ENCODE peak calls at places on chromosomes 6 and 20, in seven cellular contexts. One of them, this sample, is unnamed.

GRCh38 chr6:167252271-167252670 is 38.8 kb upstream of the UNC93A start:
- DNase-seq in body of pancreas: no peak
- DNase-seq in lower lobe of right lung: no peak
- DNase-seq in spleen: no peak
- DNase-seq in MM.1S: no peak
- DNase-seq in A549: no peak
- DNase-seq in PC-3: peak; percentile 19
- DNase-seq in this sample: no peak

GRCh38 chr6:144480518-144480917 is 195.4 kb downstream of the UTRN start:
- DNase-seq in PC-3: no peak
- DNase-seq in A549: no peak
- DNase-seq in MM.1S: no peak
- DNase-seq in spleen: no peak
- DNase-seq in lower lobe of right lung: no peak
- DNase-seq in body of pancreas: no peak
- DNase-seq in this sample: no peak

GRCh38 chr20:44698351-44698750 is 16.8 kb upstream of the CCN5 start:
- DNase-seq in body of pancreas: no peak
- DNase-seq in MM.1S: no peak
- DNase-seq in A549: no peak
- DNase-seq in lower lobe of right lung: no peak
- DNase-seq in PC-3: no peak
- DNase-seq in spleen: no peak
- DNase-seq in this sample: no peak

GRCh38 chr20:46670228-46670584 is 18.9 kb upstream of the SLC13A3 start:
- DNase-seq in body of pancreas: no peak
- DNase-seq in MM.1S: no peak
- DNase-seq in PC-3: no peak
- DNase-seq in spleen: no peak
- DNase-seq in lower lobe of right lung: no peak
- DNase-seq in A549: no peak
- DNase-seq in this sample: no peak

GRCh38 chr6:116507324-116507723 is 4.1 kb upstream of the CALHM5 start:
- DNase-seq in MM.1S: no peak
- DNase-seq in PC-3: peak; percentile 28
- DNase-seq in body of pancreas: no peak
- DNase-seq in A549: no peak
- DNase-seq in spleen: no peak
- DNase-seq in lower lobe of right lung: no peak
- DNase-seq in this sample: no peak

GRCh38 chr6:37042139-37042538 is 36.7 kb downstream of the FGD2 start:
- DNase-seq in body of pancreas: no peak
- DNase-seq in A549: no peak
- DNase-seq in MM.1S: no peak
- DNase-seq in spleen: no peak
- DNase-seq in PC-3: no peak
- DNase-seq in lower lobe of right lung: peak; percentile 31
- DNase-seq in this sample: no peak

GRCh38 chr20:32570401-32571190 is 14.5 kb downstream of the NOL4L start:
- DNase-seq in PC-3: no peak
- DNase-seq in A549: no peak
- DNase-seq in MM.1S: no peak
- DNase-seq in lower lobe of right lung: no peak
- DNase-seq in spleen: no peak
- DNase-seq in body of pancreas: no peak
- DNase-seq in this sample: no peak

GRCh38 chr6:134990262-134990661 is 40.4 kb upstream of the ALDH8A1 start:
- DNase-seq in PC-3: no peak
- DNase-seq in body of pancreas: no peak
- DNase-seq in MM.1S: no peak
- DNase-seq in A549: no peak
- DNase-seq in spleen: no peak
- DNase-seq in lower lobe of right lung: no peak
- DNase-seq in this sample: no peak

GRCh38 chr20:50354690-50355592 is 155.2 kb upstream of the PTPN1 start:
- DNase-seq in spleen: peak; percentile 47
- DNase-seq in MM.1S: no peak
- DNase-seq in body of pancreas: no peak
- DNase-seq in A549: no peak
- DNase-seq in PC-3: peak; percentile 78
- DNase-seq in lower lobe of right lung: no peak
- DNase-seq in this sample: peak; percentile 71

GRCh38 chr20:10034717-10035571 is at the start of gene ANKEF1:
- DNase-seq in A549: peak; percentile 91
- DNase-seq in body of pancreas: peak; percentile 95
- DNase-seq in lower lobe of right lung: peak; percentile 91
- DNase-seq in spleen: peak; percentile 96
- DNase-seq in PC-3: peak; percentile 94
- DNase-seq in MM.1S: peak; percentile 89
- DNase-seq in this sample: peak; percentile 84

GRCh38 chr6:3228046-3228671 is 706 bp upstream of the TUBB2B start:
- DNase-seq in spleen: peak; percentile 77
- DNase-seq in MM.1S: peak; percentile 31
- DNase-seq in PC-3: no peak
- DNase-seq in lower lobe of right lung: no peak
- DNase-seq in body of pancreas: peak; percentile 59
- DNase-seq in A549: no peak
- DNase-seq in this sample: no peak

DNA sequence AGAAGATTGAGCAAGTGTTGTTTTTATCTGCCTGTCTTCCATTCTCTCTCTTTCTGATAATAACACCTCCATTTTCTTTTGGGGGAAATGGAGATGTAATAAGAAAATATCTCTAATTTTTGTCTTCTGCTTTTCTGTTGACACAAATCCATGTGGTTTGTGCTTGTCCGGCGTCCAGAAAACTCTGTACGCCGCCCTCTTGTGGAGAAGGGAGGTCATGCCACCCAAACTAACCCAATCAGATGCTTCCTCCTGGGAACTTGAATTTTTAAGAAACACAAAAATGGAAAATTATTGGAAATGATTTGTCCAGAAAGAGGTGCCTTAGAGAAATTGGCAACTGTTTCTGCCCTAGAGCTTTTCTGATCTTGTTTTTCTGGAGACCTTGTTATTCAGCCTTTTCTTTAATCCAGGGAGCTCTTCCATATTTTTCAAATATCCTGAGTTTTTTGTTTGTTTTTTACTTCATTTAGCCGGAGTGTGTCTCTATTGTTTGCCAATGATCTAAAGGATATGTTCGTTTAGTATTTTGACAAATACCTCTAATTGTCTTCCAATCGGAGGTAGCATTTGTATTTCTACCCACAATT is 17.8 kb upstream of the FNDC1 start:
- DNase-seq in A549: peak; percentile 53
- DNase-seq in spleen: no peak
- DNase-seq in lower lobe of right lung: no peak
- DNase-seq in PC-3: peak; percentile 66
- DNase-seq in body of pancreas: peak; percentile 67
- DNase-seq in MM.1S: peak; percentile 34
- DNase-seq in this sample: peak; percentile 56
- TF ChIP-seq CTCF in A549: peak; percentile 51
- TF ChIP-seq CTCF in spleen: peak; percentile 91
- TF ChIP-seq CTCF in lower lobe of right lung: peak; percentile 87
- TF ChIP-seq CTCF in PC-3: peak; percentile 74
- TF ChIP-seq CTCF in body of pancreas: peak; percentile 91
- TF ChIP-seq CTCF in MM.1S: peak; percentile 58
- TF ChIP-seq CTCF in this sample: peak; percentile 84

DNA sequence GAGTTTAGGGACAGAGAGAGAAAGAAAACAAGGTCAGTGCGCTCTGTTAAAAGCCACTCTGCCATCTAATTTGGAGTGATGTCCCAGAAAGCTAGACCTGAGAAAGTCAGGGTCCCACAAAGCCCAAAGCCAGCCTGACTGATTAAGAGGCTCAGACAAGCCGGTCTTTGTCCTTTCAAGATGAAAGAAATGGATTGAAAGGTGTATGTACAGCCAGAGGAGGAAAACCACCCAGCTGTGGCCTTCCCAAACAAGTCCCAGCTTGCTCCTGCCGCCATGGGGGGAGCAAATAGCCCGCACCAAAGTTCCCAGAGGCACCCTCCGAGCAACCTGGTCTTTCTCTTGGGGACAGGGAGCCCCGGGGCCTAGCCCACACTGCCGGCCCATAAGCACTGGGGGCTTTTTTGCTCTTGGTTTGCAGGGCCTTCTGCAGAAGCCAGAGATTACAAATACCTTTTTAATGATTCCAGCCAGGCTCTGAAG is 3.3 kb downstream of the BMP7 start:
- DNase-seq in A549: no peak
- DNase-seq in spleen: no peak
- DNase-seq in body of pancreas: no peak
- DNase-seq in MM.1S: no peak
- DNase-seq in lower lobe of right lung: no peak
- DNase-seq in PC-3: no peak
- DNase-seq in this sample: no peak
- H3K27ac ChIP-seq in A549: no peak overlapping the region
- H3K27ac ChIP-seq in spleen: no peak overlapping the region
- H3K27ac ChIP-seq in body of pancreas: no peak overlapping the region
- H3K27ac ChIP-seq in MM.1S: no peak overlapping the region
- H3K27ac ChIP-seq in lower lobe of right lung: no peak overlapping the region
- H3K27ac ChIP-seq in PC-3: no peak overlapping the region
- H3K27ac ChIP-seq in this sample: no peak overlapping the region

GRCh38 chr6:89970072-89970471 is 75.8 kb downstream of the GJA10 start:
- DNase-seq in MM.1S: no peak
- DNase-seq in PC-3: peak; percentile 38
- DNase-seq in A549: no peak
- DNase-seq in spleen: no peak
- DNase-seq in body of pancreas: peak; percentile 15
- DNase-seq in lower lobe of right lung: no peak
- DNase-seq in this sample: no peak
- TF ChIP-seq CTCF in MM.1S: no peak
- TF ChIP-seq CTCF in PC-3: no peak
- TF ChIP-seq CTCF in A549: no peak
- TF ChIP-seq CTCF in spleen: no peak
- TF ChIP-seq CTCF in body of pancreas: no peak
- TF ChIP-seq CTCF in lower lobe of right lung: no peak
- TF ChIP-seq CTCF in this sample: no peak

GRCh38 chr6:44339763-44340625 is 2.5 kb upstream of the SPATS1 start:
- DNase-seq in lower lobe of right lung: no peak
- DNase-seq in body of pancreas: peak; percentile 74
- DNase-seq in PC-3: peak; percentile 76
- DNase-seq in spleen: no peak
- DNase-seq in MM.1S: no peak
- DNase-seq in A549: peak; percentile 22
- DNase-seq in this sample: peak; percentile 69

GRCh38 chr6:44339301-44339700 is 3.1 kb upstream of the SPATS1 start:
- DNase-seq in MM.1S: no peak
- DNase-seq in PC-3: no peak
- DNase-seq in spleen: no peak
- DNase-seq in body of pancreas: peak; percentile 41
- DNase-seq in lower lobe of right lung: no peak
- DNase-seq in A549: no peak
- DNase-seq in this sample: no peak

GRCh38 chr6:44342052-44342451 is 398 bp upstream of the SPATS1 start:
- DNase-seq in spleen: no peak
- DNase-seq in PC-3: no peak
- DNase-seq in MM.1S: no peak
- DNase-seq in body of pancreas: no peak
- DNase-seq in lower lobe of right lung: no peak
- DNase-seq in A549: no peak
- DNase-seq in this sample: no peak

GRCh38 chr6:44342489-44342888 is at the start of gene SPATS1:
- DNase-seq in A549: no peak
- DNase-seq in lower lobe of right lung: no peak
- DNase-seq in PC-3: no peak
- DNase-seq in spleen: peak; percentile 72
- DNase-seq in MM.1S: no peak
- DNase-seq in body of pancreas: peak; percentile 30
- DNase-seq in this sample: no peak

DNA sequence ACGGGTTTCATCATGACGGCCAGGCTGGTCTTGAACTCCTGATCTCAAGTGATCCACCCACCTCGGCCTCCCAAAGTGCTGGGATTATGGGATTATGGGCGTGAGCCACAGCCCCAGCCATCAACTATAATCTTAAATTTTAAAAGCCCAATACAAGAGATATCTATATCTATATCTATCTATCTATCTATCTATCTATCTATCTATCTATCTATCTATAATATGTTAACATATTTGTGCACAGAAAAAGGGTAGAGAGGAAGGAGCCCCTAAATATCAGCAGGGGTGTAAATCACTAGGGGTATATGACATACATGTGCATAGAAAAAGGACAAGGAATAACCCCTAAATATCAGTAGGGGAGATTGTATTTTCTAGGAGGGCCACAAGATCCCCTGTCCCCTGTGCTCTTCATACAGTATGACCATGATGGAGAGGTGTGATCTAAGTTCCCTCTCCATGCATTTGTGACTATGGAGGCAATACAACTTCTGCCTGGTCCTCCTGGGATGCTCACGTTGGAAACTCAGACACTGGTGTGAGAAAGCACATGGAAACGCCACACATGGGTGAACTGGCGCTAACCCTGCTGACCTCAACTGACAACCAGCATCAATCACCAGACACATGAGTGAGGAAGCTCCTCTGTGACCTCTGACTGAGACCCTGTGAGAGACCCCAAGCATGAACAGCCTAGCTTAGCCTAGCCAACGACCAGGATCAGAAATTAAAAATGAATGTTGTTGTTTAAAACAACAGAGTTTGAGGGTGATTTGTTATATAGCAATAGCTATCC is 1.2 kb upstream of the SPATS1 start:
- DNase-seq in spleen: no peak
- DNase-seq in lower lobe of right lung: no peak
- DNase-seq in PC-3: no peak
- DNase-seq in body of pancreas: no peak
- DNase-seq in A549: no peak
- DNase-seq in MM.1S: no peak
- DNase-seq in this sample: no peak
- H3K27ac ChIP-seq in spleen: no peak overlapping the region
- H3K27ac ChIP-seq in lower lobe of right lung: no peak overlapping the region
- H3K27ac ChIP-seq in PC-3: no peak overlapping the region
- H3K27ac ChIP-seq in body of pancreas: no peak overlapping the region
- H3K27ac ChIP-seq in A549: no peak overlapping the region
- H3K27ac ChIP-seq in MM.1S: no peak overlapping the region
- H3K27ac ChIP-seq in this sample: no peak overlapping the region

DNA sequence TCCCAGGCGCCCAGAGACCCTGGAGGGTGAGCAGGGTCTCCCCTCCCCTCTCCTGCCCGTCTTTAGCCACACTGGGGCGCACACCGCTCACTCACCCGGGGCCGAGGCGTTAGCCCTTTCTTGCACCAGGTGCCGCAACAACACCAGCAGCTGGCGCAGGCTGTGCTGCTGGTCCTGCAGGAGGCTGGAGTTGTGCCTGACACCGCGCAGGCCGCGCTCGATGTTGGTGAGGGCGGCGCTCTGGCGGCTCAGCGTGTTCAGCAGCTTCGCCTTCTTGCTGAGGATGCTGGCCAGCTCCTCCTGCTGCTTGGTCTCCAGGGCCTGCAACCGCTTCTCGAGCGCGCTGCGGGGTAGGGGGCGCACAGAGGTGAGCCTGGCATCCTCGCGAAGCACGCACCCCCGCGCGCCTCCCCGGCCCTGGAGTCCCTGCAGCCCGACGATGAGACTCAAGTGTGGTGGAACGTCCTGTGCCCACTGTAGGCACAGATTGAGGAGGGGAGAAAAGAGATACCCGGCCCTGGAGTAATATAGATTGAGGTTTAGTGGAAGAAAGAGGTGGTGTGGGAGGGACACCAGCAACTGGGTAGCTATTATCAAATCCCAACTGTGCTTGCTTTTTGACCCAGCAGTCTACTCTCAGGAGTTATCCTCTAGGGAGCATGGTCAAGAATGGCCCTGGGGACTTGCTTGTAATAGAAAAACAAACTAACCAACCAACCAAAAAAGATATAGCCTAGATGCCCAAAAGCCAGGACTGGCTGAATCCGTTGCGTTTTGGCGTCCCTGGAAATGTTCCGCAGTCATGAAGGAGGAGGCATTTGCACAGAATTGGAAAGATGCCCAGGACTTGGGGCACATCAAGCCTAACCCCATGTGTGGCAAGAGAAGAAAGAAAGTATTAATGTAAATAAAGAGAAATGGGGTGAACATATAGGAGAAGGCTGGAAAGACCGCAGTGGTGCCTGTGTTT is 30.9 kb downstream of the ANGPT4 start:
- DNase-seq in body of pancreas: peak; percentile 15
- DNase-seq in PC-3: peak; percentile 36
- DNase-seq in MM.1S: peak; percentile 18
- DNase-seq in A549: no peak
- DNase-seq in spleen: no peak
- DNase-seq in lower lobe of right lung: no peak
- DNase-seq in this sample: no peak
- TF ChIP-seq CTCF in body of pancreas: no peak
- TF ChIP-seq CTCF in PC-3: peak; percentile 21
- TF ChIP-seq CTCF in MM.1S: no peak
- TF ChIP-seq CTCF in A549: no peak
- TF ChIP-seq CTCF in spleen: no peak
- TF ChIP-seq CTCF in lower lobe of right lung: no peak
- TF ChIP-seq CTCF in this sample: no peak

This sample was measured in RWPE1.